ENCODE peak calls at places on chromosomes 11 and 22, in six cellular contexts. L is H9, V is neuronal stem cell, I is mesenchymal stem cell, H is H1, R is trophoblast cell. G is an unnamed sample.

GRCh38 chr22:39003165-39003638 is 10.9 kb upstream of the APOBEC3C start:
- DNase-seq in V (peak), L (peak), I (peak), R (peak), H (peak), G (peak)

GRCh38 chr11:75907926-75908527 is 93.0 kb downstream of the UVRAG start:
- DNase-seq in L (no peak), V (no peak), I (no peak), R (no peak), H (no peak), G (no peak)

GRCh38 chr11:20211691-20212090 is 51.4 kb upstream of the DBX1 start:
- DNase-seq in L (no peak), V (no peak), R (no peak), I (no peak), H (no peak), G (no peak)

GRCh38 chr22:20804650-20805049 is 30.7 kb downstream of the SERPIND1 start:
- DNase-seq in R (no peak), V (no peak), L (no peak), I (no peak), H (no peak), G (no peak)

GRCh38 chr11:87281496-87281895 is 243.8 kb downstream of the TMEM135 start:
- DNase-seq in I (peak), R (peak), V (no peak), H (no peak), L (no peak), G (peak)

GRCh38 chr22:41447435-41448188 is 1.0 kb upstream of the TOB2 start:
- DNase-seq in V (peak), R (peak), L (peak), I (peak), H (peak), G (peak)

GRCh38 chr11:61042961-61043540 is 59.2 kb upstream of the CD5 start:
- DNase-seq in I (no peak), V (no peak), L (no peak), H (no peak), R (peak), G (no peak)

GRCh38 chr22:38455530-38456271 is 702 bp upstream of the KCNJ4 start:
- DNase-seq in R (peak), I (peak), H (peak), V (peak), L (peak), G (peak)

GRCh38 chr22:30246962-30247376 is 410 bp upstream of the LIF start:
- DNase-seq in I (no peak), H (no peak), L (no peak), R (no peak), V (no peak), G (no peak)

GRCh38 chr22:30348395-30348794 is 8.3 kb downstream of the SF3A1 start:
- DNase-seq in H (no peak), V (no peak), R (no peak), L (no peak), I (no peak), G (no peak)

GRCh38 chr11:35725880-35726279 is 63.3 kb downstream of the TRIM44 start:
- DNase-seq in R (no peak), V (no peak), L (no peak), I (peak), H (no peak), G (peak)

GRCh38 chr11:64347171-64347867 is 7.3 kb downstream of the CCDC88B start:
- DNase-seq in R (no peak), I (peak), L (no peak), V (no peak), H (no peak), G (no peak)

GRCh38 chr22:24149191-24149590 is 32.1 kb upstream of the SUSD2 start:
- DNase-seq in V (no peak), R (no peak), H (no peak), L (no peak), I (no peak), G (no peak)

GRCh38 chr11:77726524-77726923 is 88.9 kb upstream of the CLNS1A start:
- DNase-seq in I (no peak), V (no peak), H (no peak), R (no peak), L (no peak), G (no peak)

GRCh38 chr11:61551630-61552029 is 29.2 kb downstream of the SYT7 start:
- DNase-seq in I (no peak), L (no peak), V (no peak), H (no peak), R (no peak), G (peak)

GRCh38 chr11:8773125-8773524 is 90.5 kb downstream of the RPL27A start:
- DNase-seq in V (no peak), I (no peak), R (no peak), H (no peak), L (no peak), G (no peak)

GRCh38 chr22:41410311-41410751 is 28.6 kb downstream of the TEF start:
- DNase-seq in V (no peak), H (no peak), R (no peak), I (no peak), L (no peak), G (no peak)

GRCh38 chr11:75499423-75500305 is 26.1 kb downstream of the GDPD5 start:
- DNase-seq in V (no peak), I (peak), H (no peak), R (peak), L (no peak), G (peak)

GRCh38 chr11:86811637-86812321 is 11.4 kb downstream of the PRSS23 start:
- DNase-seq in V (no peak), R (no peak), I (peak), L (no peak), H (no peak), G (peak)

GRCh38 chr11:34623463-34623862 is 2.6 kb downstream of the EHF start:
- DNase-seq in V (no peak), L (no peak), H (no peak), I (no peak), R (no peak), G (no peak)

GRCh38 chr11:75275581-75275980 is 35.0 kb downstream of the TPBGL start:
- DNase-seq in I (peak), L (peak), H (no peak), R (peak), V (no peak), G (peak)

GRCh38 chr11:86091566-86091965 is 22.7 kb upstream of the PICALM start:
- DNase-seq in I (peak), H (no peak), V (no peak), L (no peak), R (peak), G (peak)

GRCh38 chr11:64842851-64843841 is 1.3 kb downstream of the CDC42BPG start:
- DNase-seq in L (no peak), I (no peak), R (peak), H (peak), V (no peak), G (no peak)

GRCh38 chr22:49960159-49960966 is at the start of gene PIM3:
- DNase-seq in I (peak), L (peak), H (peak), R (peak), V (peak), G (peak)

GRCh38 chr22:49099496-49100124 is 728.1 kb downstream of the BRD1 start:
- DNase-seq in L (no peak), V (no peak), H (no peak), I (no peak), R (peak), G (no peak)

GRCh38 chr11:84541711-84542340 is 1085.3 kb downstream of the DLG2 start:
- DNase-seq in L (no peak), R (no peak), V (no peak), I (no peak), H (no peak), G (no peak)

GRCh38 chr11:83192846-83193245 is 666 bp upstream of the ANKRD42 start:
- DNase-seq in L (no peak), R (peak), H (no peak), V (no peak), I (no peak), G (no peak)

GRCh38 chr11:131824766-131825165 is 454.4 kb downstream of the NTM start:
- DNase-seq in I (peak), V (no peak), L (no peak), H (no peak), R (no peak), G (peak)

GRCh38 chr22:35034963-35035362 is 31.0 kb upstream of the ISX start:
- DNase-seq in R (no peak), V (no peak), I (no peak), H (no peak), L (no peak), G (no peak)

GRCh38 chr22:50083462-50084081 is 1.7 kb downstream of the MLC1 start:
- DNase-seq in L (no peak), R (no peak), I (no peak), V (no peak), H (no peak), G (no peak)

GRCh38 chr11:77215106-77215505 is 86.4 kb downstream of the GDPD4 start:
- DNase-seq in L (no peak), R (no peak), I (no peak), V (no peak), H (no peak), G (no peak)

GRCh38 chr22:35523167-35523928 is 17.3 kb upstream of the RASD2 start:
- DNase-seq in V (no peak), R (no peak), L (no peak), I (no peak), H (no peak), G (no peak)

GRCh38 chr22:42717197-42717967 is 3.3 kb downstream of the A4GALT start:
- DNase-seq in H (no peak), R (peak), I (peak), V (no peak), L (peak), G (no peak)
- H3K14ac ChIP-seq in H (no peak), R (no peak), I (no peak), V (no peak), L (no peak), G (no peak)

GRCh38 chr22:46097268-46097900 is 52.9 kb upstream of the PPARA start:
- DNase-seq in V (no peak), L (no peak), H (no peak), R (no peak), I (no peak), G (no peak)

GRCh38 chr22:46100401-46101105 is 49.8 kb upstream of the PPARA start:
- DNase-seq in V (no peak), R (no peak), H (no peak), I (no peak), L (no peak), G (no peak)

GRCh38 chr22:46098525-46099475 is 51.5 kb upstream of the PPARA start:
- DNase-seq in L (no peak), I (no peak), R (no peak), H (no peak), V (no peak), G (no peak)

GRCh38 chr22:46102159-46102558 is 48.2 kb upstream of the PPARA start:
- DNase-seq in R (no peak), I (no peak), V (no peak), H (no peak), L (no peak), G (no peak)

DNA sequence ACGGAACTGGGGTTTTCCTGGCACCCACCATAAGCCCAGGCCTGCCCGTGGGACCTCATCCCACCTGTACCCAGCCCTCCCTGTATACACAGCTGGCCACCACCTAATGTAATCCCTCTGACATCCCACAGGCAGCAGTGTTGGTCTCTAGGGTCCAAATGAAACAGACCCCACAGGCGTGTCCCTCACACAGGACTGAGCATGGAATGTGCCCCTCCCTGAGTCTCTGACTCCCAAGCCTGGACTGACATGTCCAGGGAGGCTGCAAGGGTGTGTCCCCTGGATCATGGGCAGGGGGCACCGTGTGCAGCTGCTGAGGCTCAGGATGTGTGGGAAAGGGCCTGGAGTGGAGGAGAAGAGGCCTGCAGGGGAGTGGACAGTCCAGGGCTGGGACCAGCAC is 50.6 kb upstream of the PPARA start:
- DNase-seq in L (no peak), R (no peak), I (no peak), V (no peak), H (no peak), G (no peak)
- H3K9ac ChIP-seq in L (no peak), R (no peak), I (peak), V (no peak), H (no peak), G (no peak)

DNA sequence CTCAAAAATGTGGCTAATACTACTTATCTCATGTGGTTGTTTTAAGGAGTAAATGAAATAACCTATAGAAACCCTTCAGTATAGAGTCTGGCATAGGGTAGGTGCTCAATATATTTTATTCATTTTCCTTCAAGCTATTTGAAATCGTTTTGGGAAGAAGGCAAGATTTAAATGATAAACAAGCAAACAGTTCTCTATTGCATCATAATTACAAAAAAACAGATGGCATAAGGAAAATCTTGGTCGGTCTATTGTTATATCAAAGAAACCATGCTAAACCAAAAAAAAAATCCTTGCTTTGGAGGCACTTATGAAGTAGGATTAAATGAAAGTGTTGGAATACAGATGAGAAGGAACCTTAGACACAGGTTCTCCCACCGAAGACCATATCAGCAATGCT is 4.7 kb downstream of the ZNF202 start:
- DNase-seq in I (no peak), L (no peak), R (no peak), V (no peak), H (no peak), G (no peak)
- H3K14ac ChIP-seq in I (no peak), L (no peak), R (no peak), V (no peak), H (no peak), G (no peak)

DNA sequence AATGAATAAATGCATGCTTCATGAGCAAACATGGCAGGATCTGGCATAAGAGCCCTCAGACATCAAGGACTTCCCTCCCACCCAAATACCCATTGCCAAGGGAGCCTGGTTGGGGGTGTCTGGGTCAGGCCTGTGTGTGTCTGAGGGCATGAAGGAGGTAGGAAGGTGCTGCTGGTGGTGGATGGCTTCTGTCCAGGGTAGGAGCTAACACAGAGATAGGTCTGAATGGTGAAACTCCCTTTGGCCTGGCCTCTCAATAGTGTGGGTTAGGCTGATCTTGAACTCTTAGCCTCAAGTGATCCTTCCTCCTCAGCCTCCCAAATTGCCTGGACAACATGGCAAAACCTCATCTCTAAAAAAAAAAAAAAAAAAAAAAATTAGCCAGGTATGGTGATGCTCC is 2.8 kb downstream of the AMPD3 start:
- DNase-seq in H (peak), R (no peak), L (peak), I (no peak), V (no peak), G (no peak)
- H3K9ac ChIP-seq in H (no peak), R (no peak), L (no peak), I (no peak), V (no peak), G (no peak)

GRCh38 chr11:92893276-92893675 is 76.2 kb upstream of the MTNR1B start:
- DNase-seq in R (no peak), H (no peak), I (no peak), V (no peak), L (no peak), G (no peak)
- H3K14ac ChIP-seq in R (no peak), H (no peak), I (no peak), V (no peak), L (no peak), G (no peak)

GRCh38 chr11:27700351-27701261 is at the start of gene BDNF:
- DNase-seq in V (peak), I (peak), R (peak), L (peak), H (peak), G (peak)

GRCh38 chr11:27698872-27699241 is 1.4 kb downstream of the BDNF start:
- DNase-seq in V (peak), R (peak), L (peak), I (peak), H (peak), G (peak)

GRCh38 chr11:27701262-27702105 is 1.2 kb upstream of the BDNF start:
- DNase-seq in I (peak), V (no peak), L (no peak), H (no peak), R (peak), G (peak)

GRCh38 chr11:27699242-27699925 is 871 bp downstream of the BDNF start:
- DNase-seq in R (no peak), L (peak), I (peak), V (no peak), H (peak), G (peak)

DNA sequence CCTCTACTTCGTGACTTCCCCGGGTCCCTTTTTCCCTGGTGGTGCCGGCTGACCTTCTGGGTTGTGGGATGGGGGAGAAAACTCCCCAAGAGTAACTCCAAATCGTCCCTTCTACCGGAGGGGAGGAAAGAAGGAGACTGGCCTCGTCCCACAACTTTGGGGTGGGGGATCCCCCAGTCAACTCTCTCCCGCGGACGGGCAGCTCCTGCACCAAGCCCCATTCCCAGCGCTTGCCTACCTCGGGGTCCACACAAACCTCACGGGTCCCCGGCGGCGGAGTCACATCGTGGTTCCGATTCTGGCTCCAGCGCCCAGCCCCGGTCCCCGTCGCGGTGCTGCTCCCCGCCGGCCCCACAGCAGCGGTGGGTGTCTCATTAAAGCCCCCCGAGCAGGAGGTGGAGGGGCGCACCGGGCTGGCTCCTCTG is 317 bp downstream of the BDNF start:
- DNase-seq in V (no peak), R (no peak), H (peak), L (no peak), I (no peak), G (no peak)
- H3K9ac ChIP-seq in V (peak), R (no peak), H (peak), L (peak), I (peak), G (peak)

GRCh38 chr11:28983780-28984179 is 875.6 kb downstream of the METTL15 start:
- DNase-seq in V (no peak), R (no peak), I (no peak), H (no peak), L (no peak), G (no peak)
- H3K14ac ChIP-seq in V (no peak), R (no peak), I (no peak), H (no peak), L (no peak), G (no peak)

GRCh38 chr11:47377571-47378010 is 756 bp downstream of the SPI1 start:
- DNase-seq in R (no peak), L (no peak), I (no peak), V (no peak), H (no peak), G (no peak)

GRCh38 chr11:47378011-47378835 is at the start of gene SPI1:
- DNase-seq in L (no peak), R (peak), I (no peak), H (no peak), V (no peak), G (no peak)

GRCh38 chr11:47380078-47380477 is 1.7 kb upstream of the SPI1 start:
- DNase-seq in V (no peak), L (no peak), H (no peak), R (no peak), I (no peak), G (no peak)

GRCh38 chr11:47378836-47379170 is 456 bp upstream of the SPI1 start:
- DNase-seq in H (no peak), I (no peak), V (no peak), L (no peak), R (no peak), G (no peak)

DNA sequence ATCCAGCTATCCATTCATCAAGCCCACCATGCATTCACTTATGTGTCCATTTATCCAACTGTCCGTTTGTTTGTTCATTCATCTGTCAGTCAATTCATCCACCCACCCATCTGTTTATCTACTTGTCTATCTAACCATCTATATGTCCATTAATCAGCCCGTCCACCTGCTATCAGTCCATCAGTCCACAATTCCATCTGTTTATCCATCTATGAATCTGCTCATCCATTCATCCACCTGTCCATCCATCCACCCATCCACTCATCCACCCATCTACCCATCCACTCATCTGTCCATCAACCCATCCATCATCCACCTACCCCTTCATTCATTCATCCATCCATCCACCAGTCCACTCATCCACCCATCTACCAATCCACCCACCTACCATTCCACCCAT is 970 bp upstream of the SPI1 start:
- DNase-seq in H (no peak), L (no peak), V (no peak), I (no peak), R (no peak), G (no peak)
- H3K9ac ChIP-seq in H (no peak), L (no peak), V (no peak), I (no peak), R (no peak), G (no peak)

DNA sequence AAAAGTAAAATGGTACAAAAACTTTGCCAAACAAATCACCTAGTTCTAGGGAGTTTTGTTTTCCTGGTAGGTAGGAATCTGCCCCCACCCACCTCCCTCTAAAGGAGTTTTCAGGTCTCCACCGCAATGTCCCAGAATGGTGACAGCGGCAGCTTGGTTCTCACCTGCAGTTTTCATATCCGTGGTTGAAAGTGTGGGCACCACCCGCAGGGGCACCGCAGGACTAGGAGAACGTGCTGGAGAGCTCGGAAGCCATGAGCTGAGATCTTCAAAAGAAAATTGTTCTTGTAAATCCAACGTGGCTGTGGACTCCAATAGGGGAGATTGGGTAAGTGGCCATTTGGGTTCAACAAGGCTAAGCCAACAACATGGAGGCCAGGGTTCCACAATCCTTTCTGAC is 10.8 kb downstream of the NFRKB start:
- DNase-seq in I (no peak), L (no peak), R (no peak), H (no peak), V (no peak), G (no peak)
- H3K14ac ChIP-seq in I (no peak), L (no peak), R (no peak), H (no peak), V (no peak), G (no peak)

G was measured in IMR-90.